ENCODE peak calls at places on chromosome 17, in ten cellular contexts. One of them, this sample, is unnamed.

GRCh38 chr17:81329279-81329926 is 34.3 kb upstream of the SLC38A10 start:
- DNase-seq in NCI-H1092: no peak
- DNase-seq in progenitor cell of endocrine pancreas: no peak
- DNase-seq in neural progenitor cell: peak
- DNase-seq in lower lobe of right lung: peak
- DNase-seq in memory B cell: no peak
- DNase-seq in NCI-H1048: no peak
- DNase-seq in NCI-H748 treated with DMSO at 0.1 percent for 48 hours: no peak
- DNase-seq in kidney glomerular epithelial cell: peak
- DNase-seq in fibroblast of mammary gland: peak
- DNase-seq in this sample: peak

GRCh38 chr17:31339906-31340661 is 18.7 kb upstream of the EVI2A start:
- DNase-seq in NCI-H1092: no peak
- DNase-seq in progenitor cell of endocrine pancreas: no peak
- DNase-seq in neural progenitor cell: no peak
- DNase-seq in lower lobe of right lung: no peak
- DNase-seq in memory B cell: no peak
- DNase-seq in NCI-H1048: no peak
- DNase-seq in NCI-H748 treated with DMSO at 0.1 percent for 48 hours: no peak
- DNase-seq in kidney glomerular epithelial cell: no peak
- DNase-seq in fibroblast of mammary gland: peak
- DNase-seq in this sample: no peak

GRCh38 chr17:43316522-43317142 is 82.2 kb upstream of the ARL4D start:
- DNase-seq in NCI-H1092: no peak
- DNase-seq in progenitor cell of endocrine pancreas: no peak
- DNase-seq in neural progenitor cell: peak
- DNase-seq in lower lobe of right lung: no peak
- DNase-seq in memory B cell: no peak
- DNase-seq in NCI-H1048: no peak
- DNase-seq in NCI-H748 treated with DMSO at 0.1 percent for 48 hours: no peak
- DNase-seq in kidney glomerular epithelial cell: no peak
- DNase-seq in fibroblast of mammary gland: no peak
- DNase-seq in this sample: no peak

GRCh38 chr17:81257533-81257932 is 18.4 kb downstream of the NDUFAF8 start:
- DNase-seq in NCI-H1092: no peak
- DNase-seq in progenitor cell of endocrine pancreas: no peak
- DNase-seq in neural progenitor cell: no peak
- DNase-seq in lower lobe of right lung: no peak
- DNase-seq in memory B cell: no peak
- DNase-seq in NCI-H1048: no peak
- DNase-seq in NCI-H748 treated with DMSO at 0.1 percent for 48 hours: no peak
- DNase-seq in kidney glomerular epithelial cell: no peak
- DNase-seq in fibroblast of mammary gland: no peak
- DNase-seq in this sample: no peak

GRCh38 chr17:6570731-6571465 is 14.5 kb upstream of the PITPNM3 start:
- DNase-seq in NCI-H1092: peak
- DNase-seq in progenitor cell of endocrine pancreas: no peak
- DNase-seq in neural progenitor cell: peak
- DNase-seq in lower lobe of right lung: no peak
- DNase-seq in memory B cell: no peak
- DNase-seq in NCI-H1048: no peak
- DNase-seq in NCI-H748 treated with DMSO at 0.1 percent for 48 hours: no peak
- DNase-seq in kidney glomerular epithelial cell: no peak
- DNase-seq in fibroblast of mammary gland: no peak
- DNase-seq in this sample: no peak

GRCh38 chr17:29642171-29642611 is 19.5 kb upstream of the CORO6 start:
- DNase-seq in NCI-H1092: no peak
- DNase-seq in progenitor cell of endocrine pancreas: no peak
- DNase-seq in neural progenitor cell: peak
- DNase-seq in lower lobe of right lung: no peak
- DNase-seq in memory B cell: no peak
- DNase-seq in NCI-H1048: no peak
- DNase-seq in NCI-H748 treated with DMSO at 0.1 percent for 48 hours: no peak
- DNase-seq in kidney glomerular epithelial cell: no peak
- DNase-seq in fibroblast of mammary gland: no peak
- DNase-seq in this sample: no peak

GRCh38 chr17:83053779-83054451 is 25.5 kb upstream of the METRNL start:
- DNase-seq in NCI-H1092: no peak
- DNase-seq in progenitor cell of endocrine pancreas: no peak
- DNase-seq in neural progenitor cell: no peak
- DNase-seq in lower lobe of right lung: peak
- DNase-seq in memory B cell: no peak
- DNase-seq in NCI-H1048: no peak
- DNase-seq in NCI-H748 treated with DMSO at 0.1 percent for 48 hours: no peak
- DNase-seq in kidney glomerular epithelial cell: no peak
- DNase-seq in fibroblast of mammary gland: no peak
- DNase-seq in this sample: no peak

GRCh38 chr17:62723842-62724241 is 84.3 kb downstream of the MARCHF10 start:
- DNase-seq in NCI-H1092: no peak
- DNase-seq in progenitor cell of endocrine pancreas: no peak
- DNase-seq in neural progenitor cell: peak
- DNase-seq in lower lobe of right lung: no peak
- DNase-seq in memory B cell: no peak
- DNase-seq in NCI-H1048: no peak
- DNase-seq in NCI-H748 treated with DMSO at 0.1 percent for 48 hours: peak
- DNase-seq in kidney glomerular epithelial cell: no peak
- DNase-seq in fibroblast of mammary gland: no peak
- DNase-seq in this sample: no peak

GRCh38 chr17:47209499-47209898 is 351 bp downstream of the MYL4 start:
- DNase-seq in NCI-H1092: no peak
- DNase-seq in progenitor cell of endocrine pancreas: no peak
- DNase-seq in neural progenitor cell: no peak
- DNase-seq in lower lobe of right lung: no peak
- DNase-seq in memory B cell: no peak
- DNase-seq in NCI-H1048: no peak
- DNase-seq in NCI-H748 treated with DMSO at 0.1 percent for 48 hours: no peak
- DNase-seq in kidney glomerular epithelial cell: no peak
- DNase-seq in fibroblast of mammary gland: no peak
- DNase-seq in this sample: no peak

GRCh38 chr17:37466471-37466870 is 23.2 kb upstream of the DUSP14 start:
- DNase-seq in NCI-H1092: no peak
- DNase-seq in progenitor cell of endocrine pancreas: no peak
- DNase-seq in neural progenitor cell: no peak
- DNase-seq in lower lobe of right lung: no peak
- DNase-seq in memory B cell: no peak
- DNase-seq in NCI-H1048: no peak
- DNase-seq in NCI-H748 treated with DMSO at 0.1 percent for 48 hours: no peak
- DNase-seq in kidney glomerular epithelial cell: no peak
- DNase-seq in fibroblast of mammary gland: no peak
- DNase-seq in this sample: no peak

This sample was measured in NCI-H446.